ENCODE peak calls at places on chromosomes 16 and 17, in four cellular contexts. Y is H1, L is mesendoderm, J is H9. E is an unnamed sample.

GRCh38 chr17:40730974-40731373 is 24.2 kb downstream of the KRT25 start:
- DNase-seq in Y (no peak), J (no peak), L (no peak), E (no peak)

GRCh38 chr16:29985271-29985811 is 10.1 kb downstream of the HIRIP3 start:
- DNase-seq in L (no peak), Y (no peak), J (no peak), E (no peak)

GRCh38 chr17:44916781-44917241 is 1.5 kb upstream of the GFAP start:
- DNase-seq in L (no peak), J (no peak), Y (no peak), E (peak)

GRCh38 chr16:14284930-14285541 is 213.9 kb downstream of the MRTFB start:
- DNase-seq in L (peak), Y (no peak), J (peak), E (no peak)

GRCh38 chr17:12137859-12138258 is 117.2 kb downstream of the MAP2K4 start:
- DNase-seq in J (no peak), L (no peak), Y (no peak), E (no peak)

GRCh38 chr16:15055141-15056053 is 477 bp downstream of the NTAN1 start:
- DNase-seq in L (peak), Y (peak), J (no peak), E (peak)

GRCh38 chr17:18966831-18967624 is 15.1 kb downstream of the SLC5A10 start:
- DNase-seq in L (peak), J (peak), Y (peak), E (peak)

GRCh38 chr17:70968302-70968701 is 799.0 kb downstream of the KCNJ2 start:
- DNase-seq in J (no peak), Y (no peak), L (no peak), E (peak)

GRCh38 chr16:28259781-28260150 is 32.6 kb upstream of the SBK1 start:
- DNase-seq in L (no peak), Y (no peak), J (no peak), E (no peak)

GRCh38 chr16:70678898-70679652 is 6.8 kb downstream of the MTSS2 start:
- DNase-seq in J (no peak), L (peak), Y (no peak), E (no peak)

GRCh38 chr16:24971718-24972117 is 43.5 kb downstream of the ARHGAP17 start:
- DNase-seq in L (no peak), Y (no peak), J (no peak), E (no peak)

GRCh38 chr16:66946974-66947301 is 11.6 kb downstream of the CES2 start:
- DNase-seq in J (no peak), Y (no peak), L (no peak), E (no peak)

GRCh38 chr17:77451271-77451893 is 310.6 kb downstream of the SEC14L1 start:
- DNase-seq in L (peak), J (peak), Y (peak), E (peak)

GRCh38 chr17:14474591-14474990 is 173.7 kb downstream of the HS3ST3B1 start:
- DNase-seq in J (no peak), L (no peak), Y (no peak), E (no peak)

GRCh38 chr16:46882940-46883307 is 1.2 kb upstream of the GPT2 start:
- DNase-seq in Y (no peak), L (no peak), J (no peak), E (no peak)

GRCh38 chr17:7311110-7311698 is 3.8 kb downstream of the EIF5A start:
- DNase-seq in Y (no peak), L (no peak), J (no peak), E (no peak)

GRCh38 chr17:40530531-40530987 is 29.1 kb upstream of the TNS4 start:
- DNase-seq in L (no peak), J (no peak), Y (no peak), E (no peak)

GRCh38 chr17:20091161-20092029 is 82.2 kb downstream of the SPECC1 start:
- DNase-seq in J (no peak), L (no peak), Y (no peak), E (no peak)

GRCh38 chr16:427295-427694 is 1.8 kb downstream of the RAB11FIP3 start:
- DNase-seq in Y (no peak), J (no peak), L (no peak), E (no peak)

GRCh38 chr16:31191697-31192428 is 10.7 kb downstream of the PYCARD start:
- DNase-seq in Y (no peak), J (no peak), L (no peak), E (no peak)

GRCh38 chr17:7834554-7834890 is 505 bp downstream of the KDM6B start:
- DNase-seq in J (peak), Y (no peak), L (no peak), E (no peak)

GRCh38 chr16:10646581-10647263 is 48.0 kb downstream of the TEKT5 start:
- DNase-seq in Y (no peak), J (no peak), L (no peak), E (no peak)

GRCh38 chr17:4234406-4234805 is 29.4 kb downstream of the ANKFY1 start:
- DNase-seq in Y (no peak), J (no peak), L (no peak), E (peak)

GRCh38 chr16:23863511-23864422 is 28.0 kb downstream of the PRKCB start:
- DNase-seq in L (no peak), J (no peak), Y (no peak), E (no peak)

GRCh38 chr17:79443026-79443425 is 167.8 kb downstream of the RBFOX3 start:
- DNase-seq in Y (no peak), L (no peak), J (no peak), E (no peak)

GRCh38 chr17:79446347-79446746 is 164.5 kb downstream of the RBFOX3 start:
- DNase-seq in L (no peak), J (no peak), Y (no peak), E (no peak)

GRCh38 chr17:79440251-79440650 is 170.6 kb downstream of the RBFOX3 start:
- DNase-seq in L (no peak), J (no peak), Y (no peak), E (no peak)

GRCh38 chr17:79441607-79442006 is 169.2 kb downstream of the RBFOX3 start:
- DNase-seq in J (no peak), L (no peak), Y (no peak), E (no peak)

GRCh38 chr17:79444226-79444625 is 166.6 kb downstream of the RBFOX3 start:
- DNase-seq in Y (no peak), J (no peak), L (no peak), E (no peak)
- H4K8ac ChIP-seq in Y (no peak), J (no peak), L (no peak), E (no peak)

DNA sequence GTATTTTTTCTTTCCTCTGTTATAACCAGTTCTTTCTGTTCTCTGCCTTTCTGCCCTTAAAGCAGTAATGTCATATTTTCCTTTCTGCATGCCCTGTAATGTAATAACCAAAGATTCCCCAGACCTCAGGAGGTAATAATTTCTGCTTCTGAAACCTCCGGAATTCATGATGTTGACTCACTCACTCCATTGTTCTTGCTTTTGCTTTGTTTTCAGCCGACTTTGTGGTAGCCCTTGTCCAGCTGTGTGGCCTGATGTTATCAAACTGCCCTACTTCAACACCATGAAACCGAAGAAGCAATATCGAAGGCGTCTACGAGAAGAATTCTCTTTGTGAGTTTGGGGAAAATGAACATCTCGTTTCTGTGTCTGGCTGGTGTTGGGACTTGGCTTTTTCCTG is 55.9 kb downstream of the CDK12 start:
- DNase-seq in J (no peak), L (no peak), Y (no peak), E (no peak)
- H4K8ac ChIP-seq in J (no peak), L (no peak), Y (no peak), E (no peak)

DNA sequence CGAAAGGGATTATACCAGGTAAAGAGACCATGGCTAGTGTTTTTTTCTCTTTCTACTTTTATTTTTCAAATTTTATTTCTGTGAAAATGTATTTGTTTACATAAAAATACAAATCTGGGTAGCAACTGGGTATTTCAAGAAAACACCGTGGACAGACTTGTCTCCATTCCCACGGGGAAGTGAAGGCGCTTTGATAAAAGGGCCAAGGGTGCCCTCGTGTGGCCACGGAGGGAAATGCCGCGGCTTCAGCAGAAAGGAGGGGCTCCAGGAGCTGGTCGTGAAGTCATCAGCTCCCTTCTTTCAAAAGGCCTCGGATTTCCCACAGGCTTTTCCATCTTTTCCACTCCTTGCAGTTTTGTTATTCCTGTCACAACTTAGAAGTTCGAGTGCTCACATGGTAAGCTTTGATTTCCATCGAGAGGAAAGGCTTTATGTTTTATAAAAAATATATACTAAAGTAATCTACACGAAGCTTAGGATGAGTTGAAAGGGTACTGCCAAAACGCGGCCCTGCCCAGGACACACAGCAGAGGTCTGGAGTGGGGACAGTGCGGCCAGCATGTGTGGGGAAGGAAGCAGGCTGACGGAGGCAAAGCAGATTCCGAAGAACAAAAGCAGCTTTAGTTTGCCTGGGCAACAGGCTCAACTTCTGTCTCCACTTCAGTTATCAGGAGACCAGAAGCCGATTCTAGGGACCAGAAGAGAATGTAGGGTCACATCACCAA is 15.3 kb upstream of the MNT start:
- DNase-seq in Y (peak), J (peak), L (peak), E (peak)
- H4K8ac ChIP-seq in Y (peak), J (no peak), L (no peak), E (peak)

GRCh38 chr17:61309362-61309761 is 90.3 kb upstream of the TBX2 start:
- DNase-seq in Y (no peak), L (no peak), J (no peak), E (no peak)
- H4K8ac ChIP-seq in Y (no peak), L (no peak), J (no peak), E (peak)

GRCh38 chr17:81034779-81035388 is at the start of gene BAIAP2:
- DNase-seq in Y (peak), L (peak), J (peak), E (peak)
- H4K8ac ChIP-seq in Y (peak), L (no peak), J (no peak), E (no peak)

DNA sequence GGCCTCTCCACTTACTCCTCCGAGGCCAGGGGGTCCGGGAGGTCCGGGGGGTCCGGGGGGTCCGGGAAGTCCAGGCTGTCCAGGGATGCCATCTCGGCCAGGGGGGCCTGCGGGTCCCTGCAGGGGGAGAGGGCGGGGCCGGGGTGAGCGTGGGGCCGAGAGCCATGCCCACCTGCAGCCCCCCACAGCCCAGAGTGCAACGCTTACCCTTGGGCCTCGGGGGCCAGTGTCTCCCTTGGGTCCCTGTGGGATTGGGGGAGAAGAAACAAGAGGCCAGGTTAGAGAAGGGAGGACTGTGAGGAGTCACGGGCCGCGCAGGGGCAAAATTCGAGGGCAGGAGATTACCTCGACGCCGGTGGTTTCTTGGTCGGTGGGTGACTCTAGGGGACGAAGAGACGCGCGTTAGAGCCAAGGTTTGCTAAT is 2.2 kb downstream of the COL1A1 start:
- DNase-seq in L (no peak), Y (no peak), J (no peak), E (no peak)
- H4K8ac ChIP-seq in L (no peak), Y (no peak), J (no peak), E (peak)

GRCh38 chr17:49849711-49850610 is 2.1 kb upstream of the TAC4 start:
- DNase-seq in J (no peak), L (no peak), Y (no peak), E (no peak)
- H4K8ac ChIP-seq in J (no peak), L (no peak), Y (no peak), E (peak)

DNA sequence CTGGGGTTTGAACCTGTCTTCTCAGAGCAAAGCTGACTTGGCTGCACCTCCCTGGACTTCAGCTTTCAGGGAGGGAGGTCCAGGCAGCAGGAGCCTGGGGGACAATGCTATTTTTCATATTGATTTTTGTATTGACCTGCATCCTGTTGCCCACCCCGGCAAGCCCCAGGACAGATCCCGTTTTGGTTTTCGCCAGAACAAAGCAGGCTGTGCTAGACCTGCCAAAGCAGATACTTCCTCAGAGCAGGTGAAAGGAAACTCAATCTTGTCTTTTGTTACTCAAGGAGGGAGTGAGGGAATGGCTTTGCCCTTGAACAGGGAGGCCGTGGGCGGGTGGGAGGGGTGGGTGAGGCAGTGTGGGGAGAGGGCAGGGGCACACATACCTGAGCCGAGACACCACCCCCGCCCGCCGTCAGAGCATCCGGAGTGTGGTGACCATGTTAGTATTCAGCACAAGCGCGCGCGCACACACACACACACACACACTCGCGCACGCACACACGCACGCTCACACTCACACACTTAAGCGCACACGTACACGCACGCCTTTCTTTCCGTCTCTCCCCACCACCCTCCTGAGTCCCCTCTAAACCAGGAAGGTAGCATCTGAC is 59.5 kb downstream of the RAI1 start:
- DNase-seq in L (no peak), Y (no peak), J (peak), E (no peak)
- H4K8ac ChIP-seq in L (no peak), Y (peak), J (no peak), E (peak)

E was measured in IMR-90.